ENCODE peak calls at places on chromosome 11, in seven cellular contexts. T is OCI-LY7, E is A549, D is left lung, I is WERI-Rb-1, B is neural crest cell, V is GM10248. Y is an unnamed sample.

GRCh38 chr11:101870510-101870909 is 44.3 kb upstream of the CEP126 start:
- DNase-seq in T (no peak), B (no peak), I (no peak), D (no peak), V (no peak), E (peak), Y (peak)

GRCh38 chr11:115498354-115498753 is 5.9 kb downstream of the CADM1 start:
- DNase-seq in D (no peak), E (no peak), T (no peak), I (no peak), V (no peak), B (no peak), Y (no peak)

GRCh38 chr11:79087957-79088318 is 352.9 kb downstream of the TENM4 start:
- DNase-seq in I (no peak), E (no peak), D (no peak), T (no peak), B (no peak), V (no peak), Y (no peak)

GRCh38 chr11:128928400-128928799 is 14.3 kb downstream of the TP53AIP1 start:
- DNase-seq in E (no peak), B (no peak), I (no peak), D (no peak), T (peak), V (peak), Y (no peak)

GRCh38 chr11:14499178-14499559 is 442 bp downstream of the COPB1 start:
- DNase-seq in I (peak), E (peak), V (no peak), T (peak), B (peak), D (no peak), Y (peak)

GRCh38 chr11:95920460-95921105 is 3.3 kb downstream of the MTMR2 start:
- DNase-seq in E (no peak), I (no peak), V (no peak), B (no peak), T (no peak), D (no peak), Y (peak)

GRCh38 chr11:132839226-132839625 is 693.1 kb downstream of the OPCML start:
- DNase-seq in V (no peak), D (no peak), T (no peak), E (no peak), B (no peak), I (no peak), Y (no peak)

GRCh38 chr11:6413791-6414231 is 5.1 kb downstream of the APBB1 start:
- DNase-seq in T (no peak), D (no peak), E (no peak), B (no peak), V (no peak), I (no peak), Y (no peak)

GRCh38 chr11:74262725-74263124 is 48.7 kb downstream of the P4HA3 start:
- DNase-seq in V (no peak), D (no peak), B (no peak), I (no peak), E (no peak), T (no peak), Y (no peak)

GRCh38 chr11:65584723-65585171 is 8.9 kb downstream of the EHBP1L1 start:
- DNase-seq in E (no peak), B (no peak), D (no peak), I (no peak), V (no peak), T (no peak), Y (no peak)

GRCh38 chr11:72319261-72319660 is 75.3 kb upstream of the PHOX2A start:
- DNase-seq in I (no peak), T (no peak), V (no peak), B (no peak), D (no peak), E (no peak), Y (no peak)

GRCh38 chr11:112785717-112786116 is 175.5 kb upstream of the NCAM1 start:
- DNase-seq in B (no peak), D (no peak), T (no peak), E (no peak), V (no peak), I (no peak), Y (peak)

GRCh38 chr11:132655187-132655855 is 877.0 kb downstream of the OPCML start:
- DNase-seq in V (no peak), E (no peak), B (no peak), D (peak), I (peak), T (no peak), Y (no peak)

GRCh38 chr11:27217948-27218410 is 145.0 kb downstream of the CCDC34 start:
- DNase-seq in B (no peak), E (no peak), I (no peak), V (no peak), T (no peak), D (no peak), Y (no peak)

GRCh38 chr11:35418282-35418846 is 994 bp downstream of the SLC1A2 start:
- DNase-seq in B (no peak), D (peak), I (peak), V (no peak), T (no peak), E (peak), Y (no peak)

GRCh38 chr11:126833020-126833419 is 167.6 kb downstream of the KIRREL3 start:
- DNase-seq in T (no peak), I (no peak), V (no peak), D (no peak), E (no peak), B (no peak), Y (no peak)

GRCh38 chr11:91608662-91609061 is 616.0 kb upstream of the FAT3 start:
- DNase-seq in I (no peak), D (no peak), B (no peak), E (peak), T (no peak), V (no peak), Y (peak)

GRCh38 chr11:33899383-33900037 is 7.6 kb upstream of the LMO2 start:
- DNase-seq in E (peak), B (no peak), T (no peak), D (no peak), I (peak), V (no peak), Y (peak)

GRCh38 chr11:127493330-127493729 is 492.8 kb upstream of the KIRREL3 start:
- DNase-seq in B (peak), V (no peak), I (peak), D (no peak), E (peak), T (peak), Y (peak)

GRCh38 chr11:74010306-74010981 is 1.6 kb upstream of the UCP3 start:
- DNase-seq in I (peak), B (no peak), E (no peak), D (no peak), V (no peak), T (no peak), Y (no peak)

GRCh38 chr11:59174664-59175033 is 2.7 kb downstream of the DTX4 start:
- DNase-seq in B (no peak), I (no peak), E (peak), T (no peak), D (no peak), V (no peak), Y (peak)

GRCh38 chr11:116176484-116177005 is 596.2 kb downstream of the BUD13 start:
- DNase-seq in T (peak), B (no peak), I (no peak), D (no peak), V (no peak), E (no peak), Y (no peak)

GRCh38 chr11:12543596-12544415 is 130.4 kb upstream of the TEAD1 start:
- DNase-seq in D (no peak), B (no peak), T (no peak), E (peak), V (no peak), I (no peak), Y (peak)

GRCh38 chr11:45225277-45225676 is 60.9 kb downstream of the SYT13 start:
- DNase-seq in T (no peak), V (no peak), E (no peak), D (no peak), I (no peak), B (no peak), Y (no peak)

GRCh38 chr11:12441081-12441801 is 63.9 kb downstream of the PARVA start:
- DNase-seq in T (no peak), V (no peak), D (no peak), E (no peak), I (peak), B (no peak), Y (no peak)

GRCh38 chr11:60872952-60873524 is 5.7 kb downstream of the ZP1 start:
- DNase-seq in D (no peak), T (no peak), I (peak), E (no peak), V (no peak), B (no peak), Y (peak)

GRCh38 chr11:71438650-71439049 is 9.5 kb downstream of the DHCR7 start:
- DNase-seq in I (no peak), T (no peak), B (no peak), V (no peak), E (no peak), D (no peak), Y (no peak)

GRCh38 chr11:118872403-118872821 is 11.3 kb upstream of the CXCR5 start:
- DNase-seq in D (no peak), I (no peak), B (no peak), V (peak), T (no peak), E (no peak), Y (no peak)

GRCh38 chr11:85299247-85299646 is 327.9 kb downstream of the DLG2 start:
- DNase-seq in I (no peak), V (no peak), D (no peak), T (no peak), E (peak), B (no peak), Y (peak)

GRCh38 chr11:35689081-35689996 is 26.8 kb downstream of the TRIM44 start:
- DNase-seq in D (no peak), B (no peak), V (no peak), T (no peak), E (no peak), I (no peak), Y (no peak)

GRCh38 chr11:2844116-2844515 is 41.5 kb downstream of the CDKN1C start:
- DNase-seq in I (no peak), V (no peak), E (no peak), D (peak), B (no peak), T (no peak), Y (no peak)

DNA sequence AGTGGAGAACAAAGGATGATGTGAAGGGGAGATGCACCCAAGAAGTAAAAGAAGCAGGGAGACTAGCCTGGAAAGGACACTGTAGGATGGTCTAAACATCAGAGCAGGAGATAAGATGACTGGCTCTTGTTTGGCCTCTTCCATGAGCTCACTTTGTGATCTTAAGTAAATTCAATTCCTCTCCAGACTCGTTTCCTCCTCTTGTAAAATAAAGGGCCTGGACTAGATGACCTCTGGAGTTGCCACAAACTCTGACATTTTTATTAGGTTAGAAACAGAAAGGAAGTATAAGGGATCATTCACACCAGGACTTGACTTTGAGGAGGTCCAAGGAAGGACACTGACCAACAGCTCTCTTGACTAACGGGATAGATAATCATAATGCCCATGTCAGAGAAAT is 60.2 kb upstream of the SCUBE2 start:
- DNase-seq in B (no peak), V (no peak), D (no peak), E (no peak), I (no peak), T (no peak), Y (no peak)
- TF ChIP-seq CTCF in B (no peak), V (no peak), D (no peak), E (no peak), I (no peak), T (no peak), Y (no peak)

DNA sequence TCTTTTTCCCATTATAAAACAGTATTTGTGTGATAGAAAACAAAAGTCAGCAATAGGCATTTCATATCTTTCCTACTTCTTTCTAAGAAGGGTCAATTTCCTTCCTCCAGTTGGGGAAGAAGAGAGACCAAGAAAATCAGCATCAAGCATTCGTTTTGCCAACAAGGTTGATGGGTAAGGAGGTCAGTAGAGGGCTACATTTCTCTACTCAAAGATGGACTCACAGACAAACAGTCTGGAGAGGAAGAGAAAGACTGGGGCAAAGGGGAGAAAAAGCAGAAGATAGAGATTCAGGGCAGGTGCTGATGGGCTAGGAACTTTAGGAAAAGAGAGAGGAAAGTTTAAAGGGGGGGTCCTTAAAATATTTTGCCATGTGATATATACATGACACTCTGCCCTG is 8.6 kb upstream of the MTNR1B start:
- DNase-seq in T (no peak), D (no peak), I (no peak), E (no peak), V (no peak), B (no peak), Y (peak)
- TF ChIP-seq CTCF in T (no peak), D (no peak), I (no peak), E (no peak), V (no peak), B (no peak), Y (no peak)

GRCh38 chr11:86676533-86677154 is 4.2 kb upstream of the ME3 start:
- DNase-seq in B (no peak), T (peak), V (peak), E (peak), I (peak), D (peak), Y (peak)
- TF ChIP-seq CTCF in B (peak), T (peak), V (no peak), E (peak), I (peak), D (peak), Y (peak)

DNA sequence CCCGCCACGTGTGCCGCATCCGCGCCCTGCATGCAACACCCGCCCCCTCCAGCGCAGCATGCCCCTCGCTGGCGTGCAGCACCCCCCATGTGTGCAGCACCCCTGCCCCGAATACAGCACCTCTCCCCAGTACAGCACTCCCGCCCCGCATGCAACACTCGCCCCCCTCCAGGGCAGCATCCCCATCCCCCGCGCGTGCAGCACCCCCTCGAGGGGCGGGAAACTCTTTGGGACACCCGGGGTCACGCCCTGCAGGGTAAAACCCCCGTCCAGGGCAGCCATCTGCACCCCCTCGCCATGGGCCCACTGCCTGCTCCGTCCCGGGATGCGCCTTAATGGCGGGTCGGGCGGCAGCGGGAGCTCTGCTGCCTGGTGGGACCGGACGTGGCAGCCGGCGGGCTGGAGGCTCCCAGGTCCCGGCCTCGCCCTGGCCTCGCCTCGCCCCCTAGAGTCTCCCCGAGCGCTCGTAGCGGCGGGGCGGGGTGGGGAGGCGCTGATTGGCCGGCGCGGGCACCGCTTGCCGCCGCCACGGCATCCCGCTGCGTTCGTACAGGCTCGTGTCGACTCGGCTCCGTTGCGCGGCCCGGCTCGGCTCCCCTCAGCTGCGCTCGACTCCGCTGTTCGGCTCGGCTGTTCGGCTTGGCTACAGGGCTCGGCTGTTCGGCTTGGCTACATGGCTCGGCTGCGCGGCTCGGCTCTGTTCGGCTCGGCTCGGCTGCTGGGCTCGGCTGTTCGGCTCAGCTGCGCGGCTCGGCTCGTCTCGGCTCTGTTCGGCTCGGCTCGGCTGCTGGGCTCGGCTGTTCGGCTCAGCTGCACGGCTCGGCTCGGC is 417 bp upstream of the BRSK2 start:
- DNase-seq in V (peak), I (peak), D (peak), T (peak), E (peak), B (peak), Y (peak)
- TF ChIP-seq CTCF in V (peak), I (peak), D (no peak), T (no peak), E (peak), B (no peak), Y (no peak)

Y was measured in MCF 10A.